ENCODE peak calls at places on chromosomes 11 and 22, in seven cellular contexts. I, O, V, C, P, G and W are unnamed samples.

GRCh38 chr22:43891360-43892182 is at the start of gene PNPLA5:
- DNase-seq in P (peak; percentile 71), C (peak; percentile 50), V (peak; percentile 36), G (no peak), I (no peak), O (peak; percentile 88), W (no peak)

GRCh38 chr22:40808018-40808841 is 10.9 kb downstream of the SLC25A17 start:
- DNase-seq in V (no peak), P (no peak), G (no peak), O (no peak), C (no peak), I (no peak), W (no peak)

GRCh38 chr11:47533690-47534135 is 19.2 kb downstream of the CELF1 start:
- DNase-seq in P (no peak), I (no peak), O (no peak), V (peak; percentile 64), G (no peak), C (no peak), W (no peak)

GRCh38 chr22:45376009-45376408 is 37.4 kb downstream of the SMC1B start:
- DNase-seq in O (no peak), I (no peak), G (no peak), V (no peak), C (no peak), P (no peak), W (no peak)

GRCh38 chr11:62602141-62603071 is 741 bp upstream of the MTA2 start:
- DNase-seq in I (no peak), G (peak; percentile 55), C (peak; percentile 85), V (peak; percentile 84), P (peak; percentile 89), O (peak; percentile 88), W (no peak)

GRCh38 chr11:65352783-65353182 is 1.8 kb upstream of the TIGD3 start:
- DNase-seq in V (peak; percentile 48), I (no peak), P (no peak), C (no peak), O (no peak), G (no peak), W (no peak)

GRCh38 chr11:107040447-107041444 is 22.5 kb upstream of the GUCY1A2 start:
- DNase-seq in V (peak; percentile 37), I (no peak), O (no peak), P (no peak), G (no peak), C (no peak), W (no peak)

GRCh38 chr11:2791139-2791520 is 91.3 kb upstream of the KCNQ1OT1 start:
- DNase-seq in G (peak; percentile 4), P (peak; percentile 73), V (no peak), I (no peak), C (no peak), O (peak; percentile 40), W (no peak)

GRCh38 chr22:42856865-42857704 is at the start of gene ARFGAP3:
- DNase-seq in I (peak; percentile 76), G (peak; percentile 83), C (peak; percentile 94), P (peak; percentile 98), V (peak; percentile 99), O (peak; percentile 97), W (peak; percentile 90)

GRCh38 chr22:37636186-37636948 is 3.1 kb upstream of the SH3BP1 start:
- DNase-seq in I (no peak), O (no peak), P (no peak), V (peak; percentile 28), G (no peak), C (peak; percentile 67), W (no peak)

GRCh38 chr22:37639070-37639760 is at the start of gene SH3BP1:
- DNase-seq in O (peak; percentile 89), V (peak; percentile 74), I (no peak), C (peak; percentile 87), P (no peak), G (no peak), W (peak; percentile 47)

GRCh38 chr22:37635157-37635556 is 4.3 kb upstream of the SH3BP1 start:
- DNase-seq in C (no peak), I (no peak), P (no peak), O (no peak), G (no peak), V (no peak), W (no peak)

GRCh38 chr22:37638351-37639069 is 959 bp upstream of the SH3BP1 start:
- DNase-seq in O (peak; percentile 77), P (no peak), V (no peak), I (no peak), C (peak; percentile 36), G (no peak), W (no peak)

GRCh38 chr22:37636949-37637273 is 2.6 kb upstream of the SH3BP1 start:
- DNase-seq in P (no peak), O (no peak), I (no peak), G (no peak), C (no peak), V (no peak), W (no peak)
- H3K4me1 ChIP-seq in P (no peaks in the 10 kb centered on the region), O (peaks cover 13% of the 10 kb centered on the region), I (peaks cover 32% of the 10 kb centered on the region), G (no peaks in the 10 kb centered on the region), C (peaks cover 14% of the 10 kb centered on the region), V (peaks cover 64% of the 10 kb centered on the region), W (peaks cover 93% of the 10 kb centered on the region)

GRCh38 chr11:83744620-83745192 is 458.5 kb upstream of the CCDC90B start:
- DNase-seq in G (no peak), I (no peak), V (no peak), P (no peak), C (no peak), O (no peak), W (no peak)

GRCh38 chr11:83751041-83751440 is 464.9 kb upstream of the CCDC90B start:
- DNase-seq in I (no peak), P (no peak), C (no peak), V (no peak), G (no peak), O (no peak), W (no peak)

DNA sequence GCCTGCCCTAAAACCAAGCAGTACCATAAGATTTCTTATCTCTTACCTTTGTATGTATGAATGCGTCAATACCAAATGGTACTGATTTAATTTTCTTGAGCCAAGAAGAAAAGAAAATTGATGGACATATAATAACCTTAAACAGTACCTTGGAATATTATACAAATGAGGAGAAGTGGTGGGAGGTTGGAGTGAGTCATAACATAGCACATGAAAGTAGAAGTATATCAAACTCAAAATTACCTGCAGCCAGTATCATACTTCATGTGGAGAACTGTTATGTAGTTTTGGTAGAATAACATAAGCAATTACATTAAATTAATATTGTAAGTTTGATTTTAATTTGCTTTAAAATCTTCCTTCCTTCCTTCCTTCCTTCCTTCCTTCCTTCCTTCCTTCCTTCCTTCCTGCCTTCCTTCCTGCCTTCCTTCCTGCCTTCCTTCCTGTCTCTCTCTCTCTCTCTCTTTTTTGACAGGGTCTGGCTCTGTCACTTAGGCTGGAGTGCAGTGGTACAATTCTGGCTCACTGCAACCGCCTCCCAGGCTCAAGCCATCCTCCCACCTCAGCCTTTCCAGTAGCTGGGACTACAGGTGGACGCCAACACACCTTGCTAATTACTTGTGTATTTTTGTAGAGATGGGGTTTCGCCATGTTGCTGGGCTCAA is 460.9 kb upstream of the CCDC90B start:
- DNase-seq in V (no peak), I (no peak), P (no peak), O (no peak), C (no peak), G (no peak), W (no peak)
- H3K36me3 ChIP-seq in V (no peaks in the 10 kb centered on the region), I (no peaks in the 10 kb centered on the region), P (no peaks in the 10 kb centered on the region), O (no peaks in the 10 kb centered on the region), C (no peaks in the 10 kb centered on the region), G (no peaks in the 10 kb centered on the region), W (no peaks in the 10 kb centered on the region)

DNA sequence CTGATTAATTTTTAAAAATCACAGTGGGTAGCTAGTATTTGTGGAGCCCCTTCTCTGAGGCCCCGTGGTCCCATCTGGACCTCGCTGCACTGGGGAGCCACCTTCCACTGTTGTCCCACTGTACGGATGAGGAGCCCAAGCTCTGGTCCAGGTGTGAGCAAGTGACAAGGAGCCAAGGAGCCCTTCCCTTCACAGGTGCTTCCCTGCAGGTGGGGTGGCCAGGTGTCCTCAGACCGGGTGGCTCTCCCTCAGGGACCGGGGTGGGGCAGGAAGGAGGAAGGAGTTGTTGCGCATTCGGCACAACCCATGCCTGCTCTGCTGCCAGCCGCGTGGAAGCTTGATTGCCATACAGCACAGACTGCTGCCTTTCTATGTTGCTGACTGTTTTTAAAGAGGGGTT is 10.4 kb upstream of the SEPTIN5 start:
- DNase-seq in P (peak; percentile 74), I (no peak), C (no peak), O (peak; percentile 40), V (no peak), G (no peak), W (no peak)
- H3K4me1 ChIP-seq in P (no peaks in the 10 kb centered on the region), I (no peaks in the 10 kb centered on the region), C (peaks cover 7% of the 10 kb centered on the region), O (no peaks in the 10 kb centered on the region), V (peaks cover 4% of the 10 kb centered on the region), G (no peaks in the 10 kb centered on the region), W (no peaks in the 10 kb centered on the region)

GRCh38 chr22:50516068-50516467 is 8.0 kb downstream of the NCAPH2 start:
- DNase-seq in P (no peak), I (no peak), C (no peak), V (no peak), G (no peak), O (no peak), W (no peak)

GRCh38 chr22:50518628-50519027 is 6.8 kb downstream of the SCO2 start:
- DNase-seq in V (no peak), I (no peak), C (no peak), P (no peak), G (no peak), O (no peak), W (no peak)

GRCh38 chr22:50519151-50519550 is 6.2 kb downstream of the SCO2 start:
- DNase-seq in O (no peak), G (no peak), V (no peak), P (no peak), I (no peak), C (no peak), W (no peak)

GRCh38 chr22:50517495-50518260 is 7.7 kb downstream of the SCO2 start:
- DNase-seq in C (peak; percentile 5), P (no peak), G (no peak), O (peak; percentile 62), V (no peak), I (no peak), W (no peak)

DNA sequence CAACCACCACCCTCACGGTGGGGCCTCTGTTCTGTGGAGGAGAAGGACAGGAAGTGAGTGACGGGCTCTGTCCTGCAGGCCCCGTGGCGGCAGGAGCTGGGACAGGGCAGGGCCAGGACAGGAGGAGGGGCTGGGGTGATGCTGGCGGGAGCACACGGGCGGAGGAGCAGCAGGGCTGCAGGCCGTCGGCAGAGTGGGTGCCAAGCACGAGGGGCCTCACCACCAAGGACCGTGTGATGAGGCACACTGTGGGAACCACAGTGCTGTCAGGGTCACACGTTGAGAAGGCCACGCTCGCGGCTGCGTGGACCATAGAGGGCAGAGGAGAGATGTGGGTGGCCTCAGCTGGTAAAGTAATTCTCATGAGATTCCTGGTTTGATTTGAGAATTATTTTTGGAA is 8.5 kb downstream of the SCO2 start:
- DNase-seq in P (no peak), O (no peak), C (no peak), I (no peak), V (no peak), G (no peak), W (no peak)
- H3K36me3 ChIP-seq in P (no peaks in the 10 kb centered on the region), O (peaks cover 27% of the 10 kb centered on the region), C (peaks cover 5% of the 10 kb centered on the region), I (peaks cover 21% of the 10 kb centered on the region), V (peaks cover 31% of the 10 kb centered on the region), G (peaks cover 37% of the 10 kb centered on the region), W (peaks cover 56% of the 10 kb centered on the region)